ENCODE peak calls at places on chromosomes 2 and 18, in ten cellular contexts. G is colonic mucosa, T is WERI-Rb-1, S is adipocyte, R is PC-9, I is neuronal stem cell, B is heart left ventricle, W is heart right ventricle, K is left ventricle myocardium inferior, V is neural progenitor cell. E is an unnamed sample. For H3K9me3, the result is how much of the 10 kb centered on the place peaks cover.

GRCh38 chr2:17270894-17271293 is 247.3 kb downstream of the RAD51AP2 start:
- DNase-seq in B (no peak), G (no peak), R (no peak), I (no peak), K (no peak), T (no peak), W (no peak), S (no peak), V (no peak), E (no peak)

GRCh38 chr2:68727698-68728375 is 6.8 kb upstream of the ARHGAP25 start:
- DNase-seq in S (no peak), V (no peak), G (no peak), R (no peak), T (no peak), W (no peak), B (no peak), I (no peak), K (no peak), E (no peak)

GRCh38 chr18:5759169-5759568 is 136.2 kb downstream of the TMEM200C start:
- DNase-seq in K (no peak), I (no peak), V (peak), S (no peak), B (no peak), W (no peak), T (no peak), G (no peak), R (no peak), E (no peak)

GRCh38 chr2:32009479-32010256 is 1.1 kb downstream of the MEMO1 start:
- DNase-seq in K (peak), W (peak), I (peak), B (peak), T (peak), R (peak), S (peak), V (peak), G (peak), E (no peak)

GRCh38 chr2:179917272-179917671 is 55.9 kb upstream of the ZNF385B start:
- DNase-seq in T (no peak), R (no peak), K (no peak), B (no peak), V (no peak), I (no peak), G (no peak), S (peak), W (no peak), E (no peak)

GRCh38 chr2:33380001-33380609 is 96.3 kb upstream of the RASGRP3 start:
- DNase-seq in V (peak), B (no peak), W (no peak), I (no peak), S (no peak), G (no peak), R (no peak), T (no peak), K (no peak), E (no peak)

GRCh38 chr2:30190637-30191036 is 40.7 kb upstream of the LBH start:
- DNase-seq in I (no peak), T (no peak), K (no peak), S (no peak), R (no peak), W (no peak), V (no peak), G (no peak), B (no peak), E (no peak)

GRCh38 chr18:7307586-7307985 is 76.7 kb downstream of the LRRC30 start:
- DNase-seq in I (no peak), T (no peak), B (no peak), K (no peak), W (no peak), G (no peak), R (no peak), V (no peak), S (no peak), E (peak)

GRCh38 chr2:42917374-42918017 is 125.1 kb upstream of the HAAO start:
- DNase-seq in V (no peak), K (no peak), W (peak), G (peak), B (peak), I (no peak), R (peak), T (no peak), S (no peak), E (peak)

GRCh38 chr18:76494541-76495403 is at the start of gene ZNF516:
- DNase-seq in W (no peak), S (peak), I (peak), G (peak), B (peak), V (peak), R (no peak), K (peak), T (peak), E (no peak)

DNA sequence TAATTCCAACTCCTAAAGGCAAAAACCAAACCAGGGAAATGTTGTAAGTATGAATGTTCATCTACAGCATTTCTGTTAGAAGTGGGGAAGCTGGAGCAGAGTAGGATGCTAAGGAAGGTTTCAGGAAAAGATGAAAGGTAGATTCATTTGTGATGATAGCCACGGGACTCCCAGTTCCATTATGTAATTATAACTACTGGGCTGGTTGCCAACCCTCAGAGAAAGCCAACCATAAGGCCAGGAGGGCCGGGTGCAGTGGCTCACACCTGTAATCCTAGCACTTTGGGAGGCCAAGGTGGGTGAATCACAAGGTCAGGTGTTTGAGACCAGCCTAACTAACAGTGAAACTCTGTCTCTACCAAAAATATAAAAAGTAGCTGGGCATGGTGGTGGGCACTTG is 288.9 kb upstream of the ETAA1 start:
- DNase-seq in V (no peak), G (no peak), W (no peak), K (no peak), B (no peak), S (no peak), T (no peak), R (no peak), I (no peak), E (no peak)
- H3K9me3 ChIP-seq in V (under half), G (under half), W (under half), K (under half), B (under half), S (under half), T (under half), R (under half), I (under half), E (under half)

GRCh38 chr2:190537765-190538164 is 3.2 kb upstream of the NEMP2 start:
- DNase-seq in W (no peak), B (no peak), V (no peak), S (no peak), T (no peak), G (no peak), I (no peak), K (no peak), R (no peak), E (no peak)
- H3K9me3 ChIP-seq in W (under half), B (under half), V (under half), S (under half), T (under half), G (under half), I (under half), K (half or more), R (under half), E (under half)

GRCh38 chr18:70493461-70493860 is 204.6 kb downstream of the SOCS6 start:
- DNase-seq in W (no peak), R (no peak), B (no peak), I (no peak), T (no peak), K (no peak), G (no peak), S (no peak), V (no peak), E (no peak)

GRCh38 chr18:70499218-70499691 is 210.4 kb downstream of the SOCS6 start:
- DNase-seq in G (no peak), T (no peak), K (no peak), B (no peak), I (no peak), S (no peak), W (no peak), R (no peak), V (no peak), E (no peak)

GRCh38 chr18:70494524-70494923 is 205.7 kb downstream of the SOCS6 start:
- DNase-seq in I (no peak), S (no peak), V (no peak), K (no peak), R (no peak), W (no peak), G (no peak), B (no peak), T (no peak), E (no peak)

GRCh38 chr18:70500748-70501147 is 211.9 kb downstream of the SOCS6 start:
- DNase-seq in T (no peak), W (no peak), B (no peak), S (no peak), K (no peak), I (no peak), V (no peak), G (no peak), R (no peak), E (no peak)

DNA sequence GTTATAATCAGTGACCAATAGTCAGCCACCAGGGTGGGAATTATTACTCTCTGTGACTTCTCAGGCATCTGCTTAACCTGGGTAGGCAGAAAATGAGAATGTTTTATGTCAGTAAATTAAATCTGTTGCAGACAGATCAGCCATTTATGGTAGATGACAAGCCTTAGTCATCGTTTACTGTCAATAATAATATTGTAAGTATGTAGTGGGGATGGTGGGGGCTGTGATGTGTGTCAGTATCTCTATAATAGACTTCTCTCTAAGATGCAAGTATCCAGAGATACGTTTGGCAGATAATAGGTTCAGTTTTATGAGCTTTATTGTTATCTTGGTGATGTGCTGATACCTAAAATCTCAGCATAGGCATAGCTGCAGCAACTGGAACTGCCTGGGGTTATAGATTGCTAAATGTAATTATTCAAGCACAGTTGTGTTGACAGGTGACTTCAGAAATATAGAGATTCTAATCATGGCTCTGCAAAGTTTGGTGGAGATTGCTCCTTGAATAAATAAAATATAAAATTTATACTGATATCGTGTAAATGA is 208.0 kb downstream of the SOCS6 start:
- DNase-seq in K (no peak), S (no peak), V (no peak), T (no peak), W (no peak), R (no peak), I (no peak), G (no peak), B (no peak), E (no peak)
- H3K9me3 ChIP-seq in K (under half), S (under half), V (under half), T (under half), W (under half), R (under half), I (under half), G (under half), B (under half), E (under half)

GRCh38 chr18:59264136-59264571 is 9.1 kb downstream of the RAX start:
- DNase-seq in T (no peak), S (no peak), B (no peak), K (no peak), R (no peak), V (peak), G (no peak), W (no peak), I (no peak), E (no peak)
- H3K9me3 ChIP-seq in T (under half), S (under half), B (under half), K (under half), R (under half), V (under half), G (under half), W (under half), I (under half), E (under half)

DNA sequence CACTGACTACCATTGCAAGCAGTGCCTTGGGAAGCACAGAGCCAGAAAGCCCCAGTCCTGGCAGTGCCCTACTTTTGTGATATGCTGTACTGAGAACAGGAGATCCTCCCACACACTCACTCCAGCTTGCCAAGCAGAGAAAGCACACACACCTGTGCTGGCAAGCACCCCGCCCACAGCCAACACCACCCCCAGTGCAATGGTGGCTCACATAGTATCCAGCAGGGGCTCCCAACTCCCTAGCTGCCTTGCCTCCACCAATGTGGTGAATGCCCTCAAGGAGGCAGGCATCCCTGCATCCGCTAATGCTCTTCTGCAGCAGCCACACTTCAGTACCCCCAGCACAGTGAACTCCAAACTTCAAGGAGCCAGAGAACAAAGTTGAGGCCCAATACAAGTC is 1655.8 kb downstream of the SUCLG1 start:
- DNase-seq in S (no peak), W (no peak), G (no peak), I (no peak), T (no peak), B (no peak), V (no peak), K (no peak), R (no peak), E (no peak)
- H3K9me3 ChIP-seq in S (under half), W (under half), G (under half), I (under half), T (under half), B (under half), V (under half), K (under half), R (under half), E (under half)

DNA sequence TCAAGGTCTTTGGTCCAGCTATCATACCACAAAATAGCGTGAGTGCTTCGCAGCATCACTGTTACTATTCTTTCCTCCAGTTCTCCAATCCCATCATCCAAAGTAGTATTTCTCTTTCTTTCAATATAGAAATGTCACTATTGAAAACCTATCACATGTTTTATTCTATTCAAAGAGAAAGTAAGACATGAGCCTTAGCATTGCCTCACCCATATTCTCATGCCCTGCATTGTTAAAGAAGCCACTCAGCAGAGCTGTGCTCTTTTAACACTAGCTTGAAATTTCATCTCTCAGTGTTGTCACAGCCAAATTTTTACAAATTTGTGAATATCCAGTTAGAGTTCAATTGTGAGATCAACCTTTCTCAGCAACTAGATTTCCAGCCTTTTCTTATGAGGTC is 343.6 kb downstream of the SPAG16 start:
- DNase-seq in K (no peak), B (no peak), W (no peak), I (no peak), V (no peak), R (no peak), G (no peak), S (peak), T (no peak), E (no peak)
- H3K9me3 ChIP-seq in K (under half), B (under half), W (under half), I (under half), V (under half), R (under half), G (under half), S (under half), T (under half), E (under half)

DNA sequence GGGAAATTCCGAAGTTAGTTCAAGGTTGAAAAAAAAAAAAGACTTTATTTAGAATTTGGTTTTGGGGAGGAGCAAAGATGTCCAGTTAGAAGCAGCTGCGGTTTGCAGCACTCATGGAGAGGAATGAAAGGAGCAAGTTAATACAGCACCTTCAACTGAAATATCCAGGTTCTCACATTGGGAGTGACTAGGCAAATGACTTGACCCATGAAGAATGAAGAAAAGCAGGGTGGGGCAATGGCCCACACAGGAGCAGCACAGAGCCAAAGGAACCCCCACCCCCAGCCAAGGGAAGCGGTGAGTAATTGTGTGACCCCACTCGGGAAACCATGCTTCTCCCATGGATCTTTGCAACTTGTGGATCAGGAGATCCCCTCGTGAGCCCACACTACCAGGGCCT is 32.8 kb downstream of the ZNF892 start:
- DNase-seq in K (no peak), S (no peak), I (no peak), G (no peak), B (no peak), V (no peak), T (no peak), R (peak), W (no peak), E (no peak)
- H3K9me3 ChIP-seq in K (half or more), S (under half), I (under half), G (under half), B (under half), V (under half), T (under half), R (under half), W (under half), E (under half)

GRCh38 chr2:238473523-238473922 is 46.8 kb downstream of the ASB1 start:
- DNase-seq in I (no peak), T (no peak), S (no peak), G (no peak), R (no peak), B (no peak), W (no peak), V (no peak), K (no peak), E (no peak)

GRCh38 chr2:238476258-238476657 is 49.5 kb downstream of the ASB1 start:
- DNase-seq in K (no peak), G (peak), S (no peak), T (no peak), W (no peak), R (no peak), I (no peak), V (no peak), B (no peak), E (no peak)

GRCh38 chr2:238475571-238475970 is 48.8 kb downstream of the ASB1 start:
- DNase-seq in W (no peak), G (no peak), T (no peak), V (no peak), S (no peak), I (no peak), R (no peak), K (no peak), B (no peak), E (no peak)

GRCh38 chr2:238473014-238473413 is 46.3 kb downstream of the ASB1 start:
- DNase-seq in V (no peak), S (no peak), B (no peak), T (no peak), R (no peak), K (no peak), G (no peak), I (no peak), W (no peak), E (no peak)

DNA sequence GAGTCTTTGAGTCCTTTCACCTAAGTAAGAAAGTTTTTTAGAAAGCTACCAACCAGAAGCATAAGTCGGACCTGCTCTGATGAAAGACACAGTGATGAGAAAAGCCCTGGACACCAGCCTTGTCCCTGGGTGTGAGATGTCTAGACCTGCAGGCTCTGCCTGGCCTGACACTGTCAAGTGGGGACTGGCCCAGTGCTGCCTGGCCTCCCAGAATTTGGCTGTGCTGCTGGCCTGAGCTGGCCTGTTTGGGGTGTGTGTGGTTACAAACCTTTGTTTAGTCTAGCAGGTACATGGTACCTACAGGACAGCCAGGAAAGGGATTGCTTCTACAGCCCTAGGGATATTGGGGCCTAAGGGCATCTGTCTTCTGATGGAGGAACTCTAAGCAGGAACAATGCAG is 48.3 kb downstream of the ASB1 start:
- DNase-seq in T (no peak), B (no peak), I (no peak), G (no peak), S (no peak), K (no peak), V (no peak), R (no peak), W (no peak), E (no peak)
- H3K9me3 ChIP-seq in T (under half), B (under half), I (under half), G (under half), S (under half), K (half or more), V (under half), R (under half), W (under half), E (under half)

E was measured in right atrium auricular region.